ENCODE peak calls at places on chromosome 12, in five cellular contexts. E, V, J, B and G are unnamed samples.
A peak's percentile ranks its signal among the peaks of the same experiment; 100 is the strongest.

GRCh38 chr12:53073881-53074280 is 5.3 kb downstream of the SPRYD3 start:
- DNase-seq in V (no peak), B (no peak), J (no peak), E (no peak), G (no peak)

GRCh38 chr12:92482599-92482998 is 220.2 kb upstream of the PLEKHG7 start:
- DNase-seq in E (no peak), B (no peak), J (no peak), V (no peak), G (no peak)

GRCh38 chr12:8045952-8046944 is 13.7 kb downstream of the FOXJ2 start:
- DNase-seq in E (no peak), B (peak; percentile 40), V (no peak), J (peak; percentile 52), G (peak; percentile 70)

GRCh38 chr12:122282066-122282465 is 15.8 kb upstream of the VPS33A start:
- DNase-seq in J (no peak), E (no peak), B (peak; percentile 84), V (no peak), G (no peak)

GRCh38 chr12:108399514-108399913 is 60.4 kb upstream of the CMKLR1 start:
- DNase-seq in B (no peak), J (no peak), V (no peak), E (no peak), G (no peak)

GRCh38 chr12:24530689-24531088 is 418.2 kb downstream of the BCAT1 start:
- DNase-seq in B (no peak), E (no peak), J (no peak), V (no peak), G (no peak)

GRCh38 chr12:63889236-63889635 is 44.7 kb downstream of the SRGAP1 start:
- DNase-seq in V (no peak), B (peak; percentile 79), J (no peak), E (no peak), G (no peak)

GRCh38 chr12:51388066-51388799 is 3.0 kb downstream of the GALNT6 start:
- DNase-seq in E (no peak), J (no peak), B (peak; percentile 20), V (no peak), G (no peak)

GRCh38 chr12:4383304-4383865 is 3.9 kb upstream of the FGF23 start:
- DNase-seq in V (no peak), E (no peak), B (no peak), J (peak; percentile 21), G (no peak)

GRCh38 chr12:110403975-110404675 is 617 bp upstream of the ANAPC7 start:
- DNase-seq in V (peak; percentile 45), J (peak; percentile 68), B (peak; percentile 27), E (no peak), G (peak; percentile 66)

GRCh38 chr12:117031843-117032592 is 67.2 kb downstream of the TESC start:
- DNase-seq in V (no peak), B (no peak), E (no peak), J (no peak), G (no peak)

GRCh38 chr12:123102781-123103503 is 47.9 kb downstream of the PITPNM2 start:
- DNase-seq in B (no peak), V (no peak), E (no peak), J (no peak), G (no peak)

GRCh38 chr12:75883241-75883640 is 148.3 kb downstream of the PHLDA1 start:
- DNase-seq in B (no peak), J (no peak), V (no peak), E (no peak), G (no peak)

GRCh38 chr12:113274848-113275247 is 53.6 kb downstream of the TPCN1 start:
- DNase-seq in J (no peak), B (no peak), E (no peak), V (no peak), G (no peak)

GRCh38 chr12:124679533-124680371 is 112.3 kb upstream of the NCOR2 start:
- DNase-seq in J (peak; percentile 51), E (no peak), V (no peak), B (no peak), G (no peak)

GRCh38 chr12:106135781-106136180 is 3.0 kb downstream of the NUAK1 start:
- DNase-seq in J (no peak), V (no peak), E (no peak), B (no peak), G (no peak)

GRCh38 chr12:48767047-48767446 is 21.8 kb downstream of the ADCY6 start:
- DNase-seq in V (no peak), J (no peak), E (no peak), B (no peak), G (no peak)

GRCh38 chr12:57521475-57522018 is 1.1 kb upstream of the MBD6 start:
- DNase-seq in J (peak; percentile 72), B (peak; percentile 47), E (no peak), V (no peak), G (peak; percentile 5)

DNA sequence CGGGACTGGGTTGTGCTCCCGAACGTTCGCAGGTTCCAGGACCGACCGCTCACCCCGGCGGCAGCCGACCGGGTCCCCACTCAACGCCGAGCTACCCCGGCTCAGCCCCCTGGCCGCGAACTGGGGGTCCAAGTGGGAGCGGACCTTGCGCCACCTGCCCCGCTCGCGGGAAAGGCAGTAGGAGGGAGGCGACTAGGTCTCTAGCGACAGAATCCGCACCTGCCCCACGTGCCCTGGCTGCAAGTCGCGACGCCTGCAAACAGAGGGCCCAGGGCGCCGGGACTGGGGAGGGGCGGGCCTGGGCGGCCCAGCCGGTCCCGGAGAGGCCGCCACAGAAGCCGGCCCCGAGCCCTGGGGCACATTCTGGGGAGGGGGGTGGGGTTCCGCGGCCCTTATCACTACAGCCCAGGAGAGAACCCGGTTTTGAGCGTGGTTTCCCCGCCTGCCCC is 239.2 kb upstream of the CPNE8 start:
- DNase-seq in J (no peak), B (no peak), E (no peak), V (no peak), G (no peak)
- TF ChIP-seq EZH2 in J (no peak), B (no peak), E (no peak), V (no peak), G (no peak)

GRCh38 chr12:2669560-2669959 is 125.2 kb upstream of the FKBP4 start:
- DNase-seq in J (no peak), B (no peak), V (no peak), E (no peak), G (no peak)

GRCh38 chr12:2675776-2676175 is 119.0 kb upstream of the FKBP4 start:
- DNase-seq in B (no peak), V (no peak), J (no peak), E (no peak), G (no peak)

GRCh38 chr12:2668816-2669215 is 126.0 kb upstream of the FKBP4 start:
- DNase-seq in J (no peak), E (no peak), B (no peak), V (no peak), G (no peak)

GRCh38 chr12:2673966-2674810 is 120.6 kb upstream of the FKBP4 start:
- DNase-seq in E (no peak), B (no peak), V (peak; percentile 8), J (no peak), G (no peak)

DNA sequence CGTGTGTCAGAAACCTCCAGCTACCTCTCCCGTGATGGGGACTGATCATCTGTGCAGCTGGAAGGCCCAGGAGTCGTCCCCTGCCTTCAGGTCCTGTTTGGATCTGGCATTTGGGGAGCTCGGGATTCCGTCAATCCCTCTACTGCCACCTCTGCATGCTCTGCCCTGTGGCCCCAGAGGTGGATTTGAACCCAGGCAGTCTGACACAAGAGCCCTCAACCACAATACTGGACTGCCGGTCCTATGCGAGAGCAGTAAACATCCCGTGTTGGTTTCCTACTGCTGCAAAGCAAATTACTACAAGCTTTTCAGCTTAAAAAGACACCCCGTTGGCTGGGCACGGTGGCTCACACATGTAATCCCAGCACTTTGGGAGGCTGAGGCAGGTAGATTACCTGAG is 121.9 kb upstream of the FKBP4 start:
- DNase-seq in B (no peak), J (no peak), E (no peak), V (no peak), G (no peak)
- H3K4me2 ChIP-seq in B (no peak overlapping the region), J (no peak overlapping the region), E (no peak overlapping the region), V (no peak overlapping the region), G (no peak overlapping the region)

DNA sequence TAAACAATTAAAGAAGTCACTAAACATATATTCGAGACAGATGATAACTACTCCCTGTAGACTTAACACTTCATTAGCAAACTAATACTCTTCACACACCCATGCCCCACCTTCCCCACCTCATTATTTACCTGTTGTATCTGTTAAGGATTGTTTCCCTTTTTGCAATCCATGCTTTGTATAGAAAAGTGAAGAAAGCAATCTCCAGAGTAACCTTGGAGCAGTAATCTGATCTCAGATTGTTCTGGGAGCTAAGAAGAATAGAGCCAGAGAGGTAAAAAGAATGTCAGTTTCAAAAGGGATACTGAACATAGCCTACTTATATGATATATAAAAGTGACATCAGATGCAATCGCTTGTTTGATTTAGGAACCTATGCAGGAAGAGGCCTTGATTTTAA is 37.4 kb downstream of the PLEKHA5 start:
- DNase-seq in J (no peak), V (no peak), B (no peak), E (no peak), G (no peak)
- TF ChIP-seq EZH2 in J (no peak), V (no peak), B (no peak), E (no peak), G (no peak)

GRCh38 chr12:104720346-104721064 is 237.6 kb downstream of the SLC41A2 start:
- DNase-seq in E (no peak), B (peak; percentile 79), J (no peak), V (no peak), G (peak; percentile 47)

GRCh38 chr12:104719700-104720345 is 238.3 kb downstream of the SLC41A2 start:
- DNase-seq in E (no peak), V (no peak), J (no peak), B (no peak), G (no peak)

GRCh38 chr12:104716183-104716571 is 241.9 kb downstream of the SLC41A2 start:
- DNase-seq in B (no peak), V (no peak), J (no peak), E (no peak), G (no peak)

GRCh38 chr12:104721065-104721458 is 237.0 kb downstream of the SLC41A2 start:
- DNase-seq in E (no peak), J (no peak), V (no peak), B (no peak), G (no peak)

GRCh38 chr12:104718581-104718980 is 239.5 kb downstream of the SLC41A2 start:
- DNase-seq in B (peak; percentile 54), E (no peak), J (no peak), V (no peak), G (no peak)
- H3K4me2 ChIP-seq in B (no peak overlapping the region), E (no peak overlapping the region), J (no peak overlapping the region), V (no peak overlapping the region), G (no peak overlapping the region)